ENCODE peak calls at places on chromosomes 6 and 20, in five cellular contexts. H, W, B, J and R are unnamed samples.
A peak's percentile ranks its signal among the peaks of the same experiment; 100 is the strongest.

GRCh38 chr6:37289931-37290330 is 32.0 kb upstream of the TMEM217 start:
- DNase-seq in B (no peak), W (no peak), H (no peak), J (no peak), R (peak; percentile 34)

GRCh38 chr6:100663219-100663863 is 198.6 kb upstream of the SIM1 start:
- DNase-seq in B (peak; percentile 88), W (no peak), J (no peak), H (no peak), R (no peak)

GRCh38 chr20:64057628-64058498 is 5.1 kb upstream of the TCEA2 start:
- DNase-seq in B (peak; percentile 72), W (peak; percentile 87), H (peak; percentile 58), J (peak; percentile 77), R (peak; percentile 73)

GRCh38 chr6:156017838-156018237 is 562.2 kb upstream of the NOX3 start:
- DNase-seq in W (no peak), H (no peak), J (no peak), B (peak; percentile 26), R (no peak)

GRCh38 chr6:162090734-162091133 is 636.8 kb downstream of the PRKN start:
- DNase-seq in H (no peak), W (no peak), B (peak; percentile 30), J (no peak), R (no peak)

GRCh38 chr20:21156266-21156665 is 30.4 kb downstream of the KIZ start:
- DNase-seq in W (no peak), B (peak; percentile 82), H (no peak), J (no peak), R (no peak)

GRCh38 chr6:124999105-124999764 is 37.0 kb downstream of the RNF217 start:
- DNase-seq in J (no peak), B (no peak), H (peak; percentile 59), W (no peak), R (no peak)

GRCh38 chr6:25173951-25174474 is 105.2 kb upstream of the CARMIL1 start:
- DNase-seq in W (no peak), J (no peak), H (peak; percentile 32), B (peak; percentile 94), R (peak; percentile 81)

GRCh38 chr20:58482416-58482815 is 32.8 kb downstream of the APCDD1L start:
- DNase-seq in J (no peak), W (peak; percentile 52), B (peak; percentile 41), H (no peak), R (no peak)

GRCh38 chr6:144931172-144932035 is 646.3 kb downstream of the UTRN start:
- DNase-seq in J (no peak), H (peak; percentile 34), B (peak; percentile 54), W (peak; percentile 34), R (peak; percentile 66)

GRCh38 chr6:140311146-140311545 is 936.7 kb upstream of the CITED2 start:
- DNase-seq in W (no peak), H (no peak), B (no peak), J (no peak), R (no peak)

GRCh38 chr20:63533388-63533787 is 3.8 kb downstream of the PTK6 start:
- DNase-seq in J (no peak), W (no peak), H (no peak), B (no peak), R (no peak)

GRCh38 chr6:40551966-40552365 is 35.2 kb downstream of the LRFN2 start:
- DNase-seq in W (no peak), H (no peak), J (no peak), B (no peak), R (no peak)

GRCh38 chr20:1183153-1183552 is 1.6 kb downstream of the TMEM74B start:
- DNase-seq in W (no peak), B (no peak), J (no peak), H (no peak), R (no peak)

GRCh38 chr6:168666751-168667427 is 225.9 kb downstream of the SMOC2 start:
- DNase-seq in B (no peak), H (no peak), J (no peak), W (no peak), R (no peak)

GRCh38 chr6:51930602-51931001 is 156.8 kb downstream of the PKHD1 start:
- DNase-seq in W (peak; percentile 45), H (no peak), B (no peak), J (no peak), R (no peak)

GRCh38 chr6:13097454-13097853 is 230.9 kb downstream of the TBC1D7 start:
- DNase-seq in W (no peak), H (no peak), B (no peak), J (no peak), R (no peak)

GRCh38 chr6:6713660-6714446 is 125.3 kb downstream of the LY86 start:
- DNase-seq in B (peak; percentile 40), H (no peak), W (peak; percentile 50), J (no peak), R (no peak)

GRCh38 chr6:140816696-140817095 is 1316.0 kb upstream of the GJE1 start:
- DNase-seq in B (no peak), H (no peak), J (no peak), W (no peak), R (no peak)

DNA sequence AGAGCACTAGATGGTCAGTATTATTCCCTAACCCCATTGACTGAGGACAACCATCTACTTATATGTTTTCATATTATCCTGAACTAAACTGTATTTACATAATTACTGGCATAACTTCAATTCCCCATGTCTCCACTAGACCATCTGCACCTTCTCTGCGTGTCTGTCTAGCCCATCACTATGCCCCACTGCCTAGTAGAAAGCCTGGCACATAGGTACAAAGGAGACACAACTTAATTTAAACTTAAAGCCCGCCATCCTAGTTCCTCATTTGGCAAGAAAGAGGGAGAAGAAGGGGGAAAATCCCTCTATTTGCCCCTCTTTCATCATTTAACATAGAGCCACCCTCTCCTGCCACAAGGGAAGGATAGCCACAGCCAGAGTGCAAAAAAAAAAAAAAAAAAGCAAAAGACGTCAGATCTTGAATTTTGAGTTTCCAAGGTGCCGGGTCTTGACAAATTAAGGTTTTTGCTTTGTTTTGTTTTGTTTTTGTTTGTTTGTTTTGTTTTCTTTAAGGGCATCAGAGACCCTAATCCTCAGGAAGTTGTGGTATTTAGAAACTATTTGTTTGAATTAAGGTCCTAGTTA is 1.8 kb downstream of the PKIG start:
- DNase-seq in H (no peak), W (no peak), B (no peak), J (no peak), R (no peak)
- H3K4me3 ChIP-seq in H (no peak overlapping the region), W (no peak overlapping the region), B (no peak overlapping the region), J (no peak overlapping the region), R (peak overlapping the region; percentile 36)

GRCh38 chr6:17910178-17910577 is 77.3 kb downstream of the KIF13A start:
- DNase-seq in J (no peak), W (no peak), B (no peak), H (no peak), R (no peak)
- H3K4me1 ChIP-seq in J (no peaks in the 10 kb centered on the region), W (no peaks in the 10 kb centered on the region), B (peaks cover 17% of the 10 kb centered on the region), H (no peaks in the 10 kb centered on the region), R (peaks cover 18% of the 10 kb centered on the region)

GRCh38 chr6:27669798-27670301 is 196.9 kb upstream of the ZNF184 start:
- DNase-seq in W (no peak), J (no peak), H (no peak), B (no peak), R (peak; percentile 23)
- H3K4me3 ChIP-seq in W (no peak overlapping the region), J (no peak overlapping the region), H (no peak overlapping the region), B (peak overlapping the region; percentile 68), R (peak overlapping the region; percentile 52)

GRCh38 chr6:142452993-142453392 is 151.2 kb downstream of the ADGRG6 start:
- DNase-seq in W (no peak), J (no peak), H (no peak), B (no peak), R (no peak)
- H3K4me1 ChIP-seq in W (no peaks in the 10 kb centered on the region), J (no peaks in the 10 kb centered on the region), H (no peaks in the 10 kb centered on the region), B (no peaks in the 10 kb centered on the region), R (no peaks in the 10 kb centered on the region)

DNA sequence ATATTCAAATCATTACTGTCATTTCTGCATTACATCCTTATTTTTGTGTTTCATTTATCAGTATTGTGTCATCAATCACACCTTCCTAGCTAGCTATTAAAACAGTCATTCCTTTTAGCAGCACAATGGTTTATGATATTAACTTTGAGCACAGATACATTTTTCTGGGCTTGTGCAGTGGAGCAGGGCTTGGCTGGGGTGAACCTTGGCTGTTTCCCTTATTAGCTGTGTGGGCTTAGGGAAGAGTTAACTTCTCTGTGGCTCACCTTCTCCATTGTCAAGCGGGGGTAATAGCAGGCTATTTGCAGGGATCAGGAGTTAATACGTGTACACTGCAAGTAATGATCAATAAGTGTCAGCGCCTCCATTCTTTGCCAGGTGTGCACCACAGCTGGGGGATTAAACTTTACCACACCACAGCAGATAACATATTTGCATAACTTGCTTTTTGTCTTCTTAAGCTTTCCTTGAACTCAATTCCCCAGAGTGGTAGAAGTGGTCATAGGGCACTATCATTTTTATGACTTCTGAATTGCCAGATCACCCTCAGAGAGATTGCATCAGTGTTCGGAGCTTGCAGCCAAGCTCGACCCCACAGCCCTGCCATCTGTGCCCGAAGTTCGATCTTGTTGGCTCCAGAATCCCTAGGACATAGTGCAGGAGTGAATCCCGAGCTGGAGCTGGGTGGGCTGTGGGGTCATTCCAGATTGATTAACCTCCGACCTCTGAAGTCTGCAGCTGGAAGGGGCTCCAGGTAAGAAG is 1.5 kb upstream of the PYGB start:
- DNase-seq in J (no peak), H (peak; percentile 35), B (no peak), W (no peak), R (no peak)
- H3K4me3 ChIP-seq in J (no peak overlapping the region), H (peak overlapping the region; percentile 25), B (no peak overlapping the region), W (no peak overlapping the region), R (no peak overlapping the region)